ENCODE peak calls at places on chromosomes 7 and 10, in seven cellular contexts. H is adrenal gland, D is cardiac fibroblast, Z is stomach, C is tibial nerve, N is right cardiac atrium, R is GM23248. U is an unnamed sample.

GRCh38 chr7:79091661-79092060 is 361.8 kb downstream of the MAGI2 start:
- DNase-seq in H (no peak), D (peak), Z (no peak), C (no peak), N (no peak), R (peak), U (peak)

GRCh38 chr7:68509603-68510002 is 1088.7 kb upstream of the AUTS2 start:
- DNase-seq in H (no peak), D (no peak), Z (no peak), C (no peak), N (no peak), R (no peak), U (no peak)

GRCh38 chr7:20831976-20832375 is 45.3 kb upstream of the SP8 start:
- DNase-seq in H (no peak), D (no peak), Z (no peak), C (no peak), N (no peak), R (no peak), U (no peak)

GRCh38 chr7:32470871-32471270 is 19.3 kb downstream of the LSM5 start:
- DNase-seq in H (no peak), D (no peak), Z (no peak), C (no peak), N (no peak), R (no peak), U (no peak)

GRCh38 chr10:46225597-46225996 is 61.2 kb upstream of the ANTXRL start:
- DNase-seq in H (no peak), D (no peak), Z (peak), C (no peak), N (no peak), R (no peak), U (no peak)

GRCh38 chr10:45082176-45082575 is 81.5 kb downstream of the ZNF22 start:
- DNase-seq in H (no peak), D (no peak), Z (no peak), C (no peak), N (no peak), R (no peak), U (no peak)

GRCh38 chr7:117666019-117666418 is 186.2 kb downstream of the CFTR start:
- DNase-seq in H (no peak), D (peak), Z (no peak), C (no peak), N (no peak), R (peak), U (peak)

GRCh38 chr7:29372351-29372931 is 177.9 kb downstream of the CHN2 start:
- DNase-seq in H (no peak), D (no peak), Z (no peak), C (no peak), N (no peak), R (peak), U (no peak)

GRCh38 chr10:103845983-103846382 is 9.4 kb downstream of the SH3PXD2A start:
- DNase-seq in H (peak), D (no peak), Z (no peak), C (no peak), N (peak), R (no peak), U (no peak)

GRCh38 chr10:74103560-74104248 is 46.9 kb downstream of the AP3M1 start:
- DNase-seq in H (no peak), D (peak), Z (no peak), C (no peak), N (no peak), R (peak), U (peak)

DNA sequence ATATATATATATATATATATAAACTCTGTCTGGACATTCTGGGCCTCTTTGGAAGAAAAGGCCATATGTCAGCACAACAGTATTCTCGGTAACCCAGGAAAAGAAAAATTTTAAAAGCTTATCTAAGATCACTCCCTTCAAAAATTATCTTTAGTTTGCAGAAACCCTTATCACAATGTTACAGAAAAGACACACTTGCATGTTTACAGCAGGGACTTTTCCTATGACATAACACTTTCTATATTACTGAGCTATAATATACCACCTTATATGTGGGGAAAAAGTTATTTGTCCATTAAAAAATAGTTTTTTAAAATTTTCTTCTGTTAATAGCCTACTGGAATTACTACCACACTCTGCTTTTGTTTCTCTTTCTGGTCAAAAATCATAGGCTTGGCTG is 25.4 kb downstream of the ANKRD61 start:
- DNase-seq in H (no peak), D (no peak), Z (no peak), C (no peak), N (no peak), R (no peak), U (no peak)
- H3K4me3 ChIP-seq in H (no peak), D (no peak), Z (peak), C (no peak), N (no peak), R (no peak), U (no peak)

GRCh38 chr10:110221044-110221720 is 13.8 kb downstream of the MXI1 start:
- DNase-seq in H (no peak), D (no peak), Z (no peak), C (no peak), N (no peak), R (no peak), U (no peak)
- H3K4me3 ChIP-seq in H (no peak), D (peak), Z (peak), C (peak), N (peak), R (peak), U (peak)

GRCh38 chr10:31706464-31706863 is 222.2 kb downstream of the ARHGAP12 start:
- DNase-seq in H (no peak), D (no peak), Z (no peak), C (no peak), N (no peak), R (peak), U (no peak)
- H3K4me3 ChIP-seq in H (no peak), D (no peak), Z (no peak), C (no peak), N (no peak), R (peak), U (peak)

GRCh38 chr10:117163061-117163953 is 25.2 kb upstream of the VAX1 start:
- DNase-seq in H (no peak), D (no peak), Z (no peak), C (no peak), N (no peak), R (peak), U (no peak)
- H3K4me3 ChIP-seq in H (no peak), D (no peak), Z (peak), C (no peak), N (peak), R (no peak), U (no peak)

DNA sequence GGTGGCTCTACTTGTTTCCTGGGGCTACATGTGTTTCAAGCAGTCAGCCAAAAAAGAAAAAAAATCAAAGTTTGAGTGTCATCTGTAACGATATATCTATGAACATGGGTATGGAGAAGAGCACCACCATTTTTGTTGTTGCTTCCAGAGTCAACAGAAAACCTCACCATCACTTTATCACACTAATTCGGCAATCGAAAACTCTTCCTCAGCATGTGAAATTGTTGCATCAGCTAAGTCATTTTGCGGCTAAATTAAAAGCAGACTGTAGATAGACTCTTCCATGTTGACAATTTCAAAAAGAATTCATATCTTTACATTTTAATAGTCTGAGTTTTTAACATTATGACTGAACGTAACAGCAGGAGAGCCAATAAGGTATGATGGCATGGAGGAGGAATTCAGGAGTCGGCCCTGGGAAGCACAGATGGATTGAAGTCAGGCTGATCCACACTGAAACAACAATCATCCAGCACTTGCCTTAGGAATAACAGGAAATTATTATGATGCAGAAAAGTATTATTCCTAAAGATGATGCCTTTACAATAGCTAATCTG is 455.7 kb upstream of the KLF6 start:
- DNase-seq in H (no peak), D (peak), Z (no peak), C (no peak), N (no peak), R (peak), U (peak)
- H3K4me3 ChIP-seq in H (no peak), D (no peak), Z (no peak), C (no peak), N (no peak), R (peak), U (no peak)

DNA sequence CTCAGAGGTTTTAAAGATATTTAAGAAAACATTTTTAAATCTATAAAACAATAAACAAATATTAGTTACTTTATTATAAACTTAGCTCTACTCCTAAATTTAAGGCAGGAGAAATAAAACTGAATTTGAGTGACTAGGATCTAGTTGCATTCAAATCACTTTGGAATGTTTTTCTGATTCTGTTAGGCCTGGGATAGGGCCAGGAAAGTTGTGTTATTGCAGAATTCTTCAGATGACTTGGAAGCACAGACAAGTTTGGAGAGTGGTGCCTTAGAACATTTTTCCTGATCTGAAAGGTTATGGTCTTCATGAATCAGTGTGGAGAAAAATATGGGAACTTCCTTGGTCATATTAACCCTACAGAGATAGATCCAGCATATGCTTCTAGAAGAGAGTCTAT is 15.6 kb upstream of the SLC25A13 start:
- DNase-seq in H (no peak), D (peak), Z (no peak), C (no peak), N (no peak), R (peak), U (peak)
- H3K4me3 ChIP-seq in H (no peak), D (no peak), Z (no peak), C (no peak), N (no peak), R (no peak), U (no peak)

GRCh38 chr10:30057421-30057841 is 2.0 kb downstream of the JCAD start:
- DNase-seq in H (no peak), D (peak), Z (no peak), C (no peak), N (no peak), R (peak), U (peak)

GRCh38 chr10:30055094-30055701 is 4.2 kb downstream of the JCAD start:
- DNase-seq in H (no peak), D (peak), Z (no peak), C (no peak), N (no peak), R (peak), U (peak)

GRCh38 chr10:30058111-30058510 is 1.3 kb downstream of the JCAD start:
- DNase-seq in H (no peak), D (no peak), Z (no peak), C (no peak), N (no peak), R (no peak), U (no peak)

GRCh38 chr10:30056281-30056680 is 3.1 kb downstream of the JCAD start:
- DNase-seq in H (no peak), D (peak), Z (no peak), C (no peak), N (no peak), R (no peak), U (peak)

GRCh38 chr10:30056767-30057355 is 2.5 kb downstream of the JCAD start:
- DNase-seq in H (no peak), D (no peak), Z (no peak), C (no peak), N (no peak), R (no peak), U (no peak)
- H3K4me3 ChIP-seq in H (no peak), D (no peak), Z (no peak), C (no peak), N (peak), R (peak), U (peak)

GRCh38 chr7:151494569-151495284 is 25.0 kb downstream of the RHEB start:
- DNase-seq in H (no peak), D (no peak), Z (no peak), C (no peak), N (no peak), R (no peak), U (no peak)
- H3K4me3 ChIP-seq in H (no peak), D (no peak), Z (no peak), C (no peak), N (no peak), R (no peak), U (no peak)

U was measured in AG10803.